ENCODE peak calls at places on chromosomes 13 and 19, in nine cellular contexts. C is dorsolateral prefrontal cortex, L is astrocyte of the spinal cord, F is AG10803, H is right lobe of liver, X is endodermal cell, U is uterus, O is BJ, V is fibroblast of the aortic adventitia. B is an unnamed sample.

GRCh38 chr13:24068472-24068871 is 92.0 kb upstream of the SPATA13 start:
- DNase-seq in X (no peak), V (no peak), C (no peak), L (no peak), F (no peak), H (no peak), O (no peak), U (no peak), B (no peak)

GRCh38 chr19:48842744-48843162 is 6.5 kb upstream of the HSD17B14 start:
- DNase-seq in O (no peak), C (no peak), V (peak), X (peak), L (peak), U (peak), H (no peak), F (peak), B (no peak)

GRCh38 chr13:72983085-72983768 is 75.6 kb upstream of the KLF5 start:
- DNase-seq in U (no peak), C (no peak), O (peak), L (peak), X (no peak), F (peak), H (no peak), V (peak), B (peak)

GRCh38 chr19:45440873-45441654 is 17.3 kb upstream of the ERCC1 start:
- DNase-seq in O (no peak), X (peak), C (no peak), L (peak), F (peak), V (no peak), H (no peak), U (no peak), B (no peak)

GRCh38 chr19:41998246-41999020 is 4.4 kb upstream of the ATP1A3 start:
- DNase-seq in H (no peak), U (no peak), L (no peak), O (no peak), F (peak), X (peak), C (no peak), V (peak), B (no peak)

GRCh38 chr19:19628499-19629134 is 597 bp upstream of the LPAR2 start:
- DNase-seq in V (no peak), H (no peak), F (peak), O (no peak), X (peak), C (no peak), L (peak), U (no peak), B (no peak)

GRCh38 chr13:67086260-67086659 is 143.9 kb downstream of the PCDH9 start:
- DNase-seq in V (no peak), F (no peak), U (no peak), X (no peak), O (no peak), C (no peak), H (no peak), L (no peak), B (no peak)

GRCh38 chr19:14004619-14005380 is 1.3 kb downstream of the RFX1 start:
- DNase-seq in L (no peak), U (no peak), V (peak), H (peak), O (no peak), X (no peak), F (peak), C (peak), B (no peak)

GRCh38 chr19:58569943-58570670 is 3.0 kb downstream of the MZF1 start:
- DNase-seq in O (no peak), L (no peak), C (peak), H (peak), F (no peak), V (no peak), U (peak), X (no peak), B (no peak)

GRCh38 chr13:114313061-114313860 is 1.0 kb upstream of the CHAMP1 start:
- DNase-seq in F (no peak), O (no peak), C (no peak), X (no peak), H (peak), L (no peak), V (no peak), U (no peak), B (no peak)

GRCh38 chr13:31699650-31700049 is 39.7 kb upstream of the RXFP2 start:
- DNase-seq in X (peak), V (peak), C (no peak), H (no peak), F (no peak), O (no peak), L (no peak), U (no peak), B (no peak)

GRCh38 chr13:31697290-31697689 is 42.0 kb upstream of the RXFP2 start:
- DNase-seq in V (peak), X (no peak), U (no peak), C (no peak), L (no peak), F (peak), H (no peak), O (no peak), B (no peak)
- TF ChIP-seq CTCF in V (no peak), X (no peak), U (no peak), C (no peak), L (no peak), F (no peak), H (no peak), O (no peak), B (no peak)

DNA sequence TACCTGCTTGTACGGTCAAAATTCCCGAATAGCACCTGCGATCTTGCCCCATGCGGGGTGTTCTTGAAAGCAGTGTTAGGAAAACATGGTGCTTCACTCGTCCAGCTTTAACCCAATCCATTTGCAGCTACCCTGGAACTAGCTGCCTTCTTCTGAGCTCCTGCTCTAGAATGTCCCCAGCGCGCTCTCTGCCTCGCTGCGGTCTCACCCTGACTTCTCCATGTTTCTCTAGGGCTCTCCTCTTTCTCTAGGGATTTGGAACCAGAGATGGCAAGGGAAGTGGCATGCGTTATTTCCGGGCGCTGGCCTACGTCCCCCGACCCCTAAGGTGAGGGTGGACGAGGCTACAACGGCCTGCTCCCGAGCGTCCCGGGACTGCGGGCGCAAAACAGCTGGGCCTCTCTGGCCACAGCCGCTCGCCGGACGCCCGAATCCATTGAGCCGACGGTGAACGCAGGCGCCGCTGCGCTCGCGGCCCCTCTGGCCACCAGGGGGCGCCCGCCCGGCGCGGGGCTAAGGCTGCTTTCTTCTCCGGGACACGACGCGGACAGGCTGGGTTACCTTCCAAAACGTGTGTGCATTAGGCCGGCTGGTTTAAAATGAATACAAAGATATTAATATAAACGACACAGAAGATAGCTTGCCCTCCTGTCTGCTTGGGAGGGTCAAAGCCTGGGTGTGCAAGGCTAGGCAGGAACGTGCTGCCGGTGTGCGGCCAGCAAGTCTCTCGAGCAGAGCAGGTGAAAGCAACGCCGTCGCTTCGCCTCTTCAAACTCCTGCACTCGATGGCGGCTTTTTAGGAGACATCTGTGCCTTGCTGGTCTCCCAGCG is 1.8 kb upstream of the SPRY2 start:
- DNase-seq in V (peak), F (peak), L (peak), X (peak), H (peak), C (peak), U (peak), O (no peak), B (no peak)
- H3K4me3 ChIP-seq in V (peak), F (peak), L (peak), X (peak), H (peak), C (peak), U (peak), O (peak), B (peak)

GRCh38 chr13:111152836-111153235 is 37.7 kb downstream of the ARHGEF7 start:
- DNase-seq in V (no peak), O (no peak), L (no peak), H (no peak), X (no peak), C (no peak), U (no peak), F (no peak), B (no peak)

GRCh38 chr13:111153977-111154332 is 38.8 kb downstream of the ARHGEF7 start:
- DNase-seq in C (no peak), V (no peak), X (no peak), O (no peak), F (peak), H (peak), U (no peak), L (no peak), B (no peak)

GRCh38 chr13:111156421-111156820 is 41.3 kb downstream of the ARHGEF7 start:
- DNase-seq in U (no peak), C (no peak), H (no peak), O (no peak), F (peak), X (no peak), V (peak), L (no peak), B (no peak)

GRCh38 chr13:111158136-111158805 is 43.2 kb downstream of the ARHGEF7 start:
- DNase-seq in L (peak), C (no peak), H (no peak), O (no peak), F (peak), V (peak), X (no peak), U (no peak), B (no peak)

DNA sequence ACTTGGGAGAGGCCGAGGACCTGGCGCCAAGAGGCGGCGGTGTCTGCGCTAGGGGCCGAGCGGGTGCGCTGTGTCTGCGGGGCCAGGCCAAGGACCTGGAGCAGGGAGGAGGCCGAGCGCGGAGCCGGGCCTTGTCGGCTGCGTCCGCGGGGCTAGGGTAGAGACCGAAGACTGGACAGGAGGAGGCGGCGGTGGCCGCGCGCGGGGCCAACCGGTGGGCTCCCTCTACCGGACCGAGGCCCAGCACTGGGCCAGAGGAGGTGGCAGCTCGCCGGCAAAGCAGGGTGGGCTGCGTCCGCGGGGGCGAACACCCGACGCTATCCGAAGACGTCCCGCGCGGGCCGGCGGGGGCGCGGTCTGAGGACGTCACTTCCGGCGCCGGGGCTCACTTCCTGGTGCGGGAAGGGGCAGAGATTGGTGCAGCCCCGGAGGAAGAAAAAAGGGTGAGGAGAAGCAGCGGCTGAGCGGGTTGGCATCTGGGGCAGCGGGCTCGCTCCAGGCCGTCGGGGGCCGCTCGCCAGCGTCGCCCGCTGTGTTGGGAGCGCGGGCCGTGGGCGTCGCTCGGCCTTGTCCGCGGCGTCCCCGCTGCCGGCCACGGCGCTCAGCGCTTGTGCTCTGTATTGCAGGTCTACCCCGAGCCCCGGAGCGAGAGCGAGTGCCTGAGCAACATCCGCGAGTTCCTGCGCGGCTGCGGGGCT is 38.3 kb downstream of the ARHGEF7 start:
- DNase-seq in C (peak), V (peak), O (peak), X (peak), L (peak), U (peak), H (peak), F (peak), B (peak)
- TF ChIP-seq CTCF in C (peak), V (peak), O (peak), X (peak), L (peak), U (peak), H (peak), F (peak), B (peak)

GRCh38 chr19:29858000-29858596 is 46.3 kb downstream of the CCNE1 start:
- DNase-seq in V (no peak), H (no peak), F (no peak), U (no peak), O (no peak), C (no peak), X (peak), L (no peak), B (no peak)
- H3K4me3 ChIP-seq in V (no peak), H (no peak), F (no peak), U (no peak), O (no peak), C (no peak), X (no peak), L (no peak), B (no peak)

GRCh38 chr13:95222733-95223018 is 78.6 kb downstream of the ABCC4 start:
- DNase-seq in U (no peak), X (no peak), V (no peak), H (no peak), F (no peak), L (no peak), C (no peak), O (no peak), B (no peak)
- TF ChIP-seq CTCF in U (no peak), X (peak), V (no peak), H (no peak), F (no peak), L (no peak), C (no peak), O (no peak), B (no peak)

GRCh38 chr19:8363803-8364771 is at the start of gene ANGPTL4:
- DNase-seq in U (peak), O (no peak), V (peak), H (peak), C (peak), X (peak), F (peak), L (peak), B (no peak)
- H3K4me3 ChIP-seq in U (peak), O (peak), V (peak), H (peak), C (peak), X (peak), F (peak), L (peak), B (peak)

B was measured in AG09309.